ENCODE peak calls at places on chromosomes 4 and X, in seven cellular contexts. One of them, this sample, is unnamed.

GRCh38 chr4:147056951-147057630 is 111.4 kb upstream of the TTC29 start:
- DNase-seq in BE2C: no peak
- DNase-seq in WTC11: no peak
- DNase-seq in GM12865: peak
- DNase-seq in suprapubic skin: no peak
- DNase-seq in mammary epithelial cell: no peak
- DNase-seq in endodermal cell: no peak
- DNase-seq in this sample: no peak

GRCh38 chr4:121764702-121765367 is at the start of gene SMIM43:
- DNase-seq in WTC11: peak
- DNase-seq in suprapubic skin: no peak
- DNase-seq in endodermal cell: peak
- DNase-seq in BE2C: no peak
- DNase-seq in mammary epithelial cell: peak
- DNase-seq in GM12865: no peak
- DNase-seq in this sample: peak

GRCh38 chr4:25440478-25441030 is 63.5 kb downstream of the ANAPC4 start:
- DNase-seq in suprapubic skin: peak
- DNase-seq in endodermal cell: no peak
- DNase-seq in WTC11: no peak
- DNase-seq in GM12865: no peak
- DNase-seq in BE2C: no peak
- DNase-seq in mammary epithelial cell: no peak
- DNase-seq in this sample: no peak

GRCh38 chr4:56979674-56980073 is 978 bp downstream of the POLR2B start:
- DNase-seq in BE2C: peak
- DNase-seq in endodermal cell: peak
- DNase-seq in suprapubic skin: no peak
- DNase-seq in WTC11: no peak
- DNase-seq in mammary epithelial cell: peak
- DNase-seq in GM12865: peak
- DNase-seq in this sample: no peak

GRCh38 chr4:532588-533317 is 33.7 kb downstream of the PIGG start:
- DNase-seq in suprapubic skin: no peak
- DNase-seq in WTC11: peak
- DNase-seq in endodermal cell: peak
- DNase-seq in mammary epithelial cell: no peak
- DNase-seq in GM12865: no peak
- DNase-seq in BE2C: peak
- DNase-seq in this sample: no peak

GRCh38 chr4:77862478-77863216 is at the start of gene MRPL1:
- DNase-seq in BE2C: peak
- DNase-seq in endodermal cell: peak
- DNase-seq in GM12865: peak
- DNase-seq in WTC11: peak
- DNase-seq in suprapubic skin: peak
- DNase-seq in mammary epithelial cell: peak
- DNase-seq in this sample: peak

GRCh38 chr4:156347412-156348075 is 393.9 kb upstream of the CTSO start:
- DNase-seq in mammary epithelial cell: peak
- DNase-seq in WTC11: no peak
- DNase-seq in suprapubic skin: no peak
- DNase-seq in endodermal cell: peak
- DNase-seq in GM12865: no peak
- DNase-seq in BE2C: no peak
- DNase-seq in this sample: no peak

GRCh38 chr4:162241857-162242256 is 78.1 kb upstream of the FSTL5 start:
- DNase-seq in suprapubic skin: no peak
- DNase-seq in GM12865: no peak
- DNase-seq in mammary epithelial cell: no peak
- DNase-seq in WTC11: no peak
- DNase-seq in endodermal cell: no peak
- DNase-seq in BE2C: no peak
- DNase-seq in this sample: no peak

GRCh38 chr4:26787461-26788340 is 72.9 kb upstream of the STIM2 start:
- DNase-seq in endodermal cell: peak
- DNase-seq in WTC11: peak
- DNase-seq in BE2C: peak
- DNase-seq in mammary epithelial cell: peak
- DNase-seq in GM12865: peak
- DNase-seq in suprapubic skin: no peak
- DNase-seq in this sample: no peak

GRCh38 chrX:17591741-17592110 is 145.6 kb upstream of the SCML1 start:
- DNase-seq in BE2C: no peak
- DNase-seq in mammary epithelial cell: peak
- DNase-seq in endodermal cell: no peak
- DNase-seq in WTC11: no peak
- DNase-seq in GM12865: peak
- DNase-seq in suprapubic skin: no peak
- DNase-seq in this sample: no peak

GRCh38 chr4:64713256-64713840 is 304.1 kb upstream of the TECRL start:
- DNase-seq in mammary epithelial cell: peak
- DNase-seq in WTC11: no peak
- DNase-seq in BE2C: no peak
- DNase-seq in endodermal cell: no peak
- DNase-seq in GM12865: peak
- DNase-seq in suprapubic skin: no peak
- DNase-seq in this sample: peak

GRCh38 chr4:55329012-55329411 is 17.0 kb upstream of the SRD5A3 start:
- DNase-seq in suprapubic skin: no peak
- DNase-seq in endodermal cell: no peak
- DNase-seq in GM12865: no peak
- DNase-seq in WTC11: no peak
- DNase-seq in BE2C: no peak
- DNase-seq in mammary epithelial cell: peak
- DNase-seq in this sample: no peak

GRCh38 chrX:22202251-22202650 is 70.5 kb upstream of the CBLL2 start:
- DNase-seq in mammary epithelial cell: no peak
- DNase-seq in BE2C: no peak
- DNase-seq in endodermal cell: no peak
- DNase-seq in WTC11: no peak
- DNase-seq in suprapubic skin: no peak
- DNase-seq in GM12865: no peak
- DNase-seq in this sample: no peak

GRCh38 chr4:100190643-100191600 is 654 bp upstream of the DDIT4L start:
- DNase-seq in endodermal cell: peak
- DNase-seq in WTC11: no peak
- DNase-seq in mammary epithelial cell: peak
- DNase-seq in BE2C: no peak
- DNase-seq in GM12865: no peak
- DNase-seq in suprapubic skin: no peak
- DNase-seq in this sample: no peak

GRCh38 chr4:94160774-94161173 is 46.9 kb upstream of the SMARCAD1 start:
- DNase-seq in GM12865: peak
- DNase-seq in WTC11: no peak
- DNase-seq in mammary epithelial cell: peak
- DNase-seq in BE2C: no peak
- DNase-seq in suprapubic skin: no peak
- DNase-seq in endodermal cell: no peak
- DNase-seq in this sample: no peak

GRCh38 chr4:108224628-108225053 is 55.9 kb upstream of the LEF1 start:
- DNase-seq in GM12865: no peak
- DNase-seq in BE2C: peak
- DNase-seq in suprapubic skin: no peak
- DNase-seq in WTC11: no peak
- DNase-seq in mammary epithelial cell: no peak
- DNase-seq in endodermal cell: peak
- DNase-seq in this sample: no peak

GRCh38 chrX:2609431-2610238 is 81.5 kb upstream of the CD99 start:
- DNase-seq in suprapubic skin: no peak
- DNase-seq in endodermal cell: peak
- DNase-seq in GM12865: no peak
- DNase-seq in WTC11: no peak
- DNase-seq in BE2C: no peak
- DNase-seq in mammary epithelial cell: peak
- DNase-seq in this sample: peak

GRCh38 chr4:19399001-19399400 is 852.7 kb upstream of the SLIT2 start:
- DNase-seq in endodermal cell: no peak
- DNase-seq in BE2C: no peak
- DNase-seq in suprapubic skin: no peak
- DNase-seq in WTC11: no peak
- DNase-seq in mammary epithelial cell: no peak
- DNase-seq in GM12865: no peak
- DNase-seq in this sample: no peak

DNA sequence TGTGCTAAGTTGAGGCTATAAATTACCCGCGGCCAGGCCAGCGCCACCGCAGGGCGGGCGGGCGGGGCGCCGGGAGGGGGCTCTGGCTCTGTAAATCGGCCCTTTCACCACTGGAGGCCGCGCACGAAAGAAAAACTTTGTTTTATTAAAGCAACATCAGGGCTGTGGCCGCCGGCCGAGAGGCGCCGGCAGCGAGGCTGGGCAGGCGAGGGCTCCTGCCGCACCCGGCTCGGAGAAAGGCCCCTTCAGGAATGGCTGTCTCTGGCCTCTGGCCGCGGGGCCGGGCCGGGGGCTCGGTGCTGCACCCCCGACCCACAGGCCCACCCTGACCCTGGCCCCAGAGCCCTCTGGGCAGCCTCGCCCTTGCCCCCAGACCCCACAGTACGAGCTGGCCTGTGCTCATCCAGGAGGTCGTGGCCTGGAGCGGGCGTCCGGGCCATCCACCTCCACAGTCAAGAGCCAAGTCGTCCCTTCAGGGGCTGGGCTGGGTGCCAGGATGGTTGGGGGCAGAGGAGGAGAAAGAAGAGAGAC is 29.5 kb upstream of the FGFR3 start:
- DNase-seq in mammary epithelial cell: no peak
- DNase-seq in suprapubic skin: no peak
- DNase-seq in WTC11: no peak
- DNase-seq in BE2C: no peak
- DNase-seq in endodermal cell: peak
- DNase-seq in GM12865: no peak
- DNase-seq in this sample: peak
- TF ChIP-seq CTCF in mammary epithelial cell: no peak
- TF ChIP-seq CTCF in suprapubic skin: no peak
- TF ChIP-seq CTCF in WTC11: no peak
- TF ChIP-seq CTCF in BE2C: no peak
- TF ChIP-seq CTCF in endodermal cell: peak
- TF ChIP-seq CTCF in GM12865: no peak
- TF ChIP-seq CTCF in this sample: no peak

DNA sequence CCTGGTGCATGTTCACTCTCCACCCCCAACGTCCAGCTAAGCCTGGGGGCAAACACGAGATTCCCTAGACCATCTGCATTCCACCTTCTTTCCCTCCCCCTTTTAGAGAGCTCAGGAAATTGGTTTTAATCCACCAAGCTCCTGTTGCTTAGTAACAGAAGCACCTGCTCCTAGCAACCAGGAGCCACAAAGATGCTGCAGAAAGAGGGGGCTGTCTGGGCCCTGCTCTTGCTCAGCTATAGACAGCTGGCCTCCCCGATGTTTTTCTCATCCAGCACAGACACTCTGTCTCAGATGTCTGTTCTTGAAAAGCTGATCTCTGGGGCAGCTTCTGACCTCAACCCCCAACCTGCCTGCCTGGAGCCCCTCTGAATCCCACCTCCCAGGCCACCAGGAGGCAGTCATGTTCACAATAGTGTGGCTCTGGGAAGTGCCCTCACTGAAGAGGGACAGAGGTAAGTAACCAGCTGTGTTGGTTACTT is 71.5 kb downstream of the SLC16A2 start:
- DNase-seq in mammary epithelial cell: no peak
- DNase-seq in suprapubic skin: no peak
- DNase-seq in BE2C: peak
- DNase-seq in WTC11: peak
- DNase-seq in endodermal cell: peak
- DNase-seq in GM12865: peak
- DNase-seq in this sample: no peak
- TF ChIP-seq CTCF in mammary epithelial cell: no peak
- TF ChIP-seq CTCF in suprapubic skin: no peak
- TF ChIP-seq CTCF in BE2C: peak
- TF ChIP-seq CTCF in WTC11: peak
- TF ChIP-seq CTCF in endodermal cell: peak
- TF ChIP-seq CTCF in GM12865: peak
- TF ChIP-seq CTCF in this sample: no peak

DNA sequence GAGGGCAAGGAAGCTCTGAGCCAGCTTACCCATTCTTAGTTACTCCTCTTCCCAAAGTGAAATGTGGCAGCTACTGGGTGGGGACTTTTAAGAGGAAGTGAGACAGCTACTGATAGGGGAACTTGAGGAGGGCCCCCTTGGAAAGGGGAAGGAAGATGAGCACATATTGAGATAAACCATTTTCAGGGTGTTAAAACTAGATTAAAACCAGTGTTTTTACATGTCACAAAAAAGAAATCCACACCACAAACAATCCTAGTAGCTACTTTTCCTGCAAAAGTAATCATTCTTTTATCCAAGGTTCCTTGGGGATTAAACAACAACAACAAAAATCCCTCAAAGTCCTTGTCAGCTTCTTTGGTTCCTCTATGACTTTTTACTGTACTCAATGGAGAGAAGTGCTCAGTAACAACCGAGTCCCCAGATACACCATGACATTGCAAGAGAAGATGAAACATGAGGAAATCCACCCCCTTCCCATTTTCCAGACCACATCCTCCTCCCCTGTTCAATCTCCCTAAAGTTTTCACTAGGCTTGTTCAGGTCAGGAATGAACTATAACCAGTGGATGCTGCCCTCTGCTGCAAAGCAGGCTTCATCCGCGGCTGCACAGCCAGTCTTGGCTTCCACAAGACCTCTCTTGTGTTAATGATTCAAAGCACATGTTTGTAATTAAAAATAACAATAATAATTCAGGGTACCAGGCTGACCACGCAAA is 113.5 kb upstream of the TMEM164 start:
- DNase-seq in WTC11: no peak
- DNase-seq in BE2C: no peak
- DNase-seq in GM12865: peak
- DNase-seq in suprapubic skin: no peak
- DNase-seq in mammary epithelial cell: no peak
- DNase-seq in endodermal cell: no peak
- DNase-seq in this sample: no peak
- TF ChIP-seq CTCF in WTC11: no peak
- TF ChIP-seq CTCF in BE2C: no peak
- TF ChIP-seq CTCF in GM12865: no peak
- TF ChIP-seq CTCF in suprapubic skin: no peak
- TF ChIP-seq CTCF in mammary epithelial cell: no peak
- TF ChIP-seq CTCF in endodermal cell: peak
- TF ChIP-seq CTCF in this sample: no peak

GRCh38 chrX:79266702-79267101 is 100.4 kb downstream of the ITM2A start:
- DNase-seq in endodermal cell: no peak
- DNase-seq in suprapubic skin: no peak
- DNase-seq in BE2C: no peak
- DNase-seq in GM12865: no peak
- DNase-seq in mammary epithelial cell: no peak
- DNase-seq in WTC11: no peak
- DNase-seq in this sample: no peak

GRCh38 chrX:79268788-79269187 is 98.3 kb downstream of the ITM2A start:
- DNase-seq in BE2C: no peak
- DNase-seq in GM12865: no peak
- DNase-seq in suprapubic skin: no peak
- DNase-seq in endodermal cell: no peak
- DNase-seq in mammary epithelial cell: no peak
- DNase-seq in WTC11: no peak
- DNase-seq in this sample: no peak

DNA sequence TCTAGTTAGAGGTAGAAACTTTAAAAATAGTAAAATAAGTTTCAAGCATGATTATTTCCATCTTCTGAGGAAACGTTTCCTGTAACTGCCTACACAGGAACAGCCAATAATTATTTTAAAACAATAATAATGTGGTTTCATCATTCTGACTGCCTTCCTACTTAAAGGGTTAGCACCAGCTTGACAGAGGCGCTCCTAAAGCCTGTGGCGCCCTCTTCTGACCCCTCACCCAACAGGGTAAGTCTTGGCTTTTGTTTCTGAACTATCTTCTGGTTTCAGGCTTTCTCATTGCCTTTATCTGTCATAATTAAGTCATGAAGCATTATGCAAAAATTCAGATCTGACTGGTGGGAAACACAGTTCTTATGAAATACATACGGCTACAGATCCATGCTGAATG is 96.7 kb downstream of the ITM2A start:
- DNase-seq in mammary epithelial cell: no peak
- DNase-seq in endodermal cell: peak
- DNase-seq in suprapubic skin: no peak
- DNase-seq in WTC11: peak
- DNase-seq in GM12865: peak
- DNase-seq in BE2C: peak
- DNase-seq in this sample: peak
- TF ChIP-seq CTCF in mammary epithelial cell: no peak
- TF ChIP-seq CTCF in endodermal cell: peak
- TF ChIP-seq CTCF in suprapubic skin: no peak
- TF ChIP-seq CTCF in WTC11: no peak
- TF ChIP-seq CTCF in GM12865: peak
- TF ChIP-seq CTCF in BE2C: peak
- TF ChIP-seq CTCF in this sample: peak

This sample was measured in GM13976.